ENCODE peak calls at places on chromosomes 6 and 20, in four cellular contexts. One of them, this sample, is unnamed.

GRCh38 chr6:121965739-121966138 is 433.7 kb upstream of the HSF2 start:
- DNase-seq in brain microvascular endothelial cell: no peak
- DNase-seq in psoas muscle: no peak
- DNase-seq in RWPE2: no peak
- DNase-seq in this sample: no peak

GRCh38 chr6:36829919-36830544 is 9.2 kb downstream of the CPNE5 start:
- DNase-seq in brain microvascular endothelial cell: no peak
- DNase-seq in psoas muscle: peak; percentile 85
- DNase-seq in RWPE2: no peak
- DNase-seq in this sample: no peak

GRCh38 chr6:170026272-170027110 is 264.4 kb downstream of the DLL1 start:
- DNase-seq in brain microvascular endothelial cell: no peak
- DNase-seq in psoas muscle: no peak
- DNase-seq in RWPE2: peak; percentile 98
- DNase-seq in this sample: no peak

GRCh38 chr20:56900252-56900651 is 271.1 kb downstream of the TFAP2C start:
- DNase-seq in brain microvascular endothelial cell: no peak
- DNase-seq in psoas muscle: no peak
- DNase-seq in RWPE2: no peak
- DNase-seq in this sample: no peak

GRCh38 chr20:24668791-24669190 is 199.4 kb downstream of the SYNDIG1 start:
- DNase-seq in brain microvascular endothelial cell: no peak
- DNase-seq in psoas muscle: no peak
- DNase-seq in RWPE2: peak; percentile 29
- DNase-seq in this sample: no peak

GRCh38 chr6:96065211-96065610 is 49.4 kb downstream of the FUT9 start:
- DNase-seq in brain microvascular endothelial cell: no peak
- DNase-seq in psoas muscle: no peak
- DNase-seq in RWPE2: no peak
- DNase-seq in this sample: no peak

GRCh38 chr6:138422861-138423260 is 18.8 kb downstream of the HEBP2 start:
- DNase-seq in brain microvascular endothelial cell: no peak
- DNase-seq in psoas muscle: no peak
- DNase-seq in RWPE2: no peak
- DNase-seq in this sample: peak; percentile 26

GRCh38 chr6:146857960-146858308 is 259.2 kb downstream of the ADGB start:
- DNase-seq in brain microvascular endothelial cell: peak; percentile 21
- DNase-seq in psoas muscle: no peak
- DNase-seq in RWPE2: no peak
- DNase-seq in this sample: no peak

GRCh38 chr6:98547634-98548033 is 286.7 kb upstream of the POU3F2 start:
- DNase-seq in brain microvascular endothelial cell: no peak
- DNase-seq in psoas muscle: no peak
- DNase-seq in RWPE2: no peak
- DNase-seq in this sample: no peak

GRCh38 chr6:117676577-117677218 is 1.4 kb downstream of the NUS1 start:
- DNase-seq in brain microvascular endothelial cell: no peak
- DNase-seq in psoas muscle: no peak
- DNase-seq in RWPE2: no peak
- DNase-seq in this sample: peak; percentile 29

GRCh38 chr6:44133003-44133931 is 5.9 kb downstream of the TMEM63B start:
- DNase-seq in brain microvascular endothelial cell: no peak
- DNase-seq in psoas muscle: peak; percentile 79
- DNase-seq in RWPE2: no peak
- DNase-seq in this sample: peak; percentile 85

GRCh38 chr6:146650799-146651481 is 52.2 kb downstream of the ADGB start:
- DNase-seq in brain microvascular endothelial cell: no peak
- DNase-seq in psoas muscle: no peak
- DNase-seq in RWPE2: no peak
- DNase-seq in this sample: peak; percentile 13

GRCh38 chr6:72622094-72622540 is 253 bp downstream of the KCNQ5 start:
- DNase-seq in brain microvascular endothelial cell: no peak
- DNase-seq in psoas muscle: peak; percentile 84
- DNase-seq in RWPE2: peak; percentile 68
- DNase-seq in this sample: peak; percentile 82

GRCh38 chr6:25928562-25929324 is 1.7 kb downstream of the SLC17A2 start:
- DNase-seq in brain microvascular endothelial cell: no peak
- DNase-seq in psoas muscle: no peak
- DNase-seq in RWPE2: no peak
- DNase-seq in this sample: no peak

GRCh38 chr6:5813625-5814027 is 193.1 kb downstream of the NRN1 start:
- DNase-seq in brain microvascular endothelial cell: no peak
- DNase-seq in psoas muscle: no peak
- DNase-seq in RWPE2: no peak
- DNase-seq in this sample: no peak

GRCh38 chr6:31582230-31582601 is at the start of gene LTB:
- DNase-seq in brain microvascular endothelial cell: no peak
- DNase-seq in psoas muscle: no peak
- DNase-seq in RWPE2: no peak
- DNase-seq in this sample: no peak

GRCh38 chr6:104326173-104327001 is 533.3 kb downstream of the HACE1 start:
- DNase-seq in brain microvascular endothelial cell: peak; percentile 39
- DNase-seq in psoas muscle: no peak
- DNase-seq in RWPE2: no peak
- DNase-seq in this sample: peak; percentile 51

GRCh38 chr20:47998736-47999135 is 213.5 kb upstream of the SULF2 start:
- DNase-seq in brain microvascular endothelial cell: no peak
- DNase-seq in psoas muscle: no peak
- DNase-seq in RWPE2: peak; percentile 55
- DNase-seq in this sample: no peak

GRCh38 chr6:146582857-146583256 is 15.9 kb upstream of the ADGB start:
- DNase-seq in brain microvascular endothelial cell: no peak
- DNase-seq in psoas muscle: no peak
- DNase-seq in RWPE2: no peak
- DNase-seq in this sample: peak; percentile 31

DNA sequence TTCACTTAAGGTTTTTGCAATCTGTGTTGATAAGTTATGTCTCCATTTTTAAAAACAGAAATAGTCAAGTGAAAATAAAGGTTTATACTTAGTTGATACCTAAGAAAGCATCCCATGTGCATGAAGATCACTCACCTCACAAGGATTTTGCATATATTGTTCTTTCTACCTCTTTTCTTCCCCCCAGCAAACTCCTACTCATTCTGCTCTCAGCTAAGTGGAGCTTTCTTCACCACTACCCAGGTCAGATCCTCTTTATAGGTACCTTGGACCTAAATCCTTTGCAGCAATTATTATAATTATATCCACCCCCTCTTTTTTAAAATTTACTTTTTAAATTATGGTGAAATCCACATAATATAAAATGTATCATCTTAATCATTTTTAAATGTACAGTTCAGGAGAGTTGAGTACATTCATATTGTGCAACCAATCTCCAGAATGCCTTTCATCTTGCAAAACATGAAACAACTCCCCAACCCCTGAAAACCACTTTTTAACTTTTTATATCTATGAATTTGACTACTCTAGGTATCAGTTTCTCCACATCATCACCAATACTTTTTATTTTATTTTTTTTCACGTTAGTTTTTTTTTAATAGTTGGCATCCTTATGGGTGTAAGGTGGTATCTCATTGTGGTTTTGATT is 9.3 kb upstream of the BACH2 start:
- DNase-seq in brain microvascular endothelial cell: no peak
- DNase-seq in psoas muscle: no peak
- DNase-seq in RWPE2: no peak
- DNase-seq in this sample: no peak
- H3K27me3 ChIP-seq in brain microvascular endothelial cell: peaks cover 9% of the 10 kb centered on the region
- H3K27me3 ChIP-seq in psoas muscle: peaks cover 3% of the 10 kb centered on the region
- H3K27me3 ChIP-seq in RWPE2: no peaks in the 10 kb centered on the region
- H3K27me3 ChIP-seq in this sample: peaks cover 19% of the 10 kb centered on the region

GRCh38 chr6:142326539-142326938 is 24.7 kb downstream of the ADGRG6 start:
- DNase-seq in brain microvascular endothelial cell: no peak
- DNase-seq in psoas muscle: no peak
- DNase-seq in RWPE2: no peak
- DNase-seq in this sample: no peak
- H3K27me3 ChIP-seq in brain microvascular endothelial cell: no peaks in the 10 kb centered on the region
- H3K27me3 ChIP-seq in psoas muscle: no peaks in the 10 kb centered on the region
- H3K27me3 ChIP-seq in RWPE2: no peaks in the 10 kb centered on the region
- H3K27me3 ChIP-seq in this sample: no peaks in the 10 kb centered on the region

GRCh38 chr20:21355981-21356380 is 41.3 kb downstream of the NKX2-4 start:
- DNase-seq in brain microvascular endothelial cell: no peak
- DNase-seq in psoas muscle: no peak
- DNase-seq in RWPE2: no peak
- DNase-seq in this sample: no peak

GRCh38 chr20:21357851-21358250 is 39.5 kb downstream of the NKX2-4 start:
- DNase-seq in brain microvascular endothelial cell: no peak
- DNase-seq in psoas muscle: no peak
- DNase-seq in RWPE2: no peak
- DNase-seq in this sample: no peak

GRCh38 chr20:21353236-21353635 is 44.1 kb downstream of the NKX2-4 start:
- DNase-seq in brain microvascular endothelial cell: no peak
- DNase-seq in psoas muscle: no peak
- DNase-seq in RWPE2: no peak
- DNase-seq in this sample: peak; percentile 59

DNA sequence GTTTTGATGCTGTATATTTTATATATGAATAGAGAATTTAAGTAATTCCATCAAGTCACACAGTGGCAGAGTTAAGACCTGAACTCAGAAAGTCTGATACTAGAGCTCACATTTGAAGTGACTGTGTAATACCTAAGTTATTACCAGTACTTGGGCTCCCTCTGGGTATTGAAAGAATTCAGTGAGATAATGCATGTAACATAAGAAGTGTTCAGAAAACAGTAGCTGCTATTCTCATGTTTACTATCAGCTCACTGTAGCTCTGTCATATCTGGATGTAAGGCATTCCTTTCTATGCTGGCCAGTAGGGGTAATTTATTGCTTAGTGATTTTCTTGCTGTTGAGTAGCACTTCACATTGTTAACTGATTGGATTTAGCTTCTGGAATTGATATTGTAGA is 44.6 kb downstream of the NKX2-4 start:
- DNase-seq in brain microvascular endothelial cell: peak; percentile 47
- DNase-seq in psoas muscle: no peak
- DNase-seq in RWPE2: no peak
- DNase-seq in this sample: peak; percentile 52
- H3K27me3 ChIP-seq in brain microvascular endothelial cell: no peaks in the 10 kb centered on the region
- H3K27me3 ChIP-seq in psoas muscle: no peaks in the 10 kb centered on the region
- H3K27me3 ChIP-seq in RWPE2: no peaks in the 10 kb centered on the region
- H3K27me3 ChIP-seq in this sample: no peaks in the 10 kb centered on the region

GRCh38 chr6:106975699-106976032 is 1.1 kb upstream of the CD24 start:
- DNase-seq in brain microvascular endothelial cell: no peak
- DNase-seq in psoas muscle: no peak
- DNase-seq in RWPE2: no peak
- DNase-seq in this sample: peak; percentile 13
- H3K27me3 ChIP-seq in brain microvascular endothelial cell: peaks cover 53% of the 10 kb centered on the region
- H3K27me3 ChIP-seq in psoas muscle: no peaks in the 10 kb centered on the region
- H3K27me3 ChIP-seq in RWPE2: no peaks in the 10 kb centered on the region
- H3K27me3 ChIP-seq in this sample: peaks cover 45% of the 10 kb centered on the region